ENCODE peak calls at places on chromosomes 16 and 17, in eight cellular contexts. Q, S, R, P, Z, X, U and V are unnamed samples.

GRCh38 chr16:30758988-30759461 is 2.8 kb downstream of the CFAP119 start:
- DNase-seq in P (no peak), X (no peak), Q (no peak), R (no peak), S (no peak), Z (no peak), U (no peak), V (no peak)

GRCh38 chr16:10878644-10879498 is 1.9 kb downstream of the CIITA start:
- DNase-seq in Z (peak), S (peak), P (peak), R (no peak), X (peak), U (peak), Q (peak), V (no peak)

GRCh38 chr17:48439473-48439872 is 9.5 kb upstream of the SKAP1 start:
- DNase-seq in S (no peak), U (no peak), Q (no peak), X (no peak), Z (no peak), P (no peak), R (no peak), V (no peak)

GRCh38 chr17:40417258-40417608 is 463 bp downstream of the TOP2A start:
- DNase-seq in S (no peak), X (no peak), Q (no peak), U (no peak), R (peak), P (no peak), Z (no peak), V (no peak)

GRCh38 chr17:79044462-79044861 is 20.5 kb downstream of the C1QTNF1 start:
- DNase-seq in R (no peak), X (no peak), U (no peak), Z (no peak), Q (no peak), S (no peak), P (no peak), V (no peak)

GRCh38 chr16:84024854-84025253 is 17.7 kb downstream of the SLC38A8 start:
- DNase-seq in U (no peak), P (peak), Q (no peak), X (no peak), Z (no peak), R (no peak), S (peak), V (no peak)

GRCh38 chr17:5877948-5878347 is 192.2 kb upstream of the WSCD1 start:
- DNase-seq in U (no peak), Z (no peak), R (no peak), X (peak), S (no peak), P (peak), Q (peak), V (no peak)

GRCh38 chr16:72291531-72291981 is 119.6 kb upstream of the PMFBP1 start:
- DNase-seq in Q (no peak), R (no peak), S (peak), X (no peak), Z (no peak), U (no peak), P (peak), V (peak)

GRCh38 chr17:83200231-83200699 is 120.9 kb downstream of the METRNL start:
- DNase-seq in Q (peak), R (no peak), U (no peak), Z (peak), P (peak), X (peak), S (no peak), V (no peak)

GRCh38 chr17:75267403-75268232 is 3.4 kb downstream of the MIF4GD start:
- DNase-seq in U (peak), P (no peak), Z (no peak), R (peak), Q (no peak), S (no peak), X (no peak), V (no peak)

GRCh38 chr16:27366687-27367462 is 35.1 kb upstream of the IL21R start:
- DNase-seq in P (peak), S (peak), X (no peak), U (no peak), Q (peak), R (no peak), Z (no peak), V (no peak)

GRCh38 chr16:31734265-31734664 is 139.3 kb upstream of the ZNF267 start:
- DNase-seq in U (no peak), X (no peak), Z (no peak), P (no peak), S (no peak), R (no peak), Q (no peak), V (no peak)

GRCh38 chr16:12801511-12802042 is 2.1 kb downstream of the CPPED1 start:
- DNase-seq in X (no peak), Z (no peak), R (no peak), U (no peak), P (peak), Q (no peak), S (peak), V (no peak)

GRCh38 chr16:70686376-70687171 is 721 bp upstream of the MTSS2 start:
- DNase-seq in Q (no peak), S (no peak), X (no peak), U (no peak), R (no peak), Z (no peak), P (no peak), V (no peak)

GRCh38 chr17:39866013-39866730 is 1.8 kb upstream of the ZPBP2 start:
- DNase-seq in Z (no peak), Q (no peak), U (no peak), S (no peak), P (no peak), X (no peak), R (no peak), V (no peak)

GRCh38 chr17:36512641-36513040 is 22.0 kb downstream of the MYO19 start:
- DNase-seq in U (no peak), Q (no peak), P (no peak), X (no peak), S (no peak), R (no peak), Z (peak), V (no peak)

GRCh38 chr17:77254961-77255741 is 114.4 kb downstream of the SEC14L1 start:
- DNase-seq in Q (no peak), S (peak), P (peak), R (peak), U (no peak), Z (no peak), X (no peak), V (no peak)

GRCh38 chr17:52227926-52228325 is 69.4 kb upstream of the CA10 start:
- DNase-seq in X (no peak), S (no peak), U (no peak), Q (no peak), R (no peak), P (no peak), Z (no peak), V (no peak)

GRCh38 chr16:75265911-75266701 is 14.7 kb upstream of the BCAR1 start:
- DNase-seq in X (peak), Q (peak), P (peak), Z (peak), U (peak), S (peak), R (peak), V (no peak)

GRCh38 chr16:29710227-29711219 is 31.5 kb downstream of the QPRT start:
- DNase-seq in R (peak), S (peak), Q (no peak), P (peak), U (no peak), X (no peak), Z (no peak), V (peak)

GRCh38 chr16:74521691-74522090 is 85.2 kb downstream of the GLG1 start:
- DNase-seq in Q (no peak), U (no peak), R (peak), S (peak), X (no peak), P (peak), Z (no peak), V (peak)

GRCh38 chr17:60421273-60422161 is 772 bp upstream of the CHCT1 start:
- DNase-seq in P (peak), S (peak), X (peak), R (peak), U (peak), Z (peak), Q (peak), V (no peak)

GRCh38 chr16:71348262-71349085 is 10.0 kb upstream of the CALB2 start:
- DNase-seq in Q (no peak), Z (peak), S (no peak), U (no peak), R (no peak), X (no peak), P (no peak), V (no peak)

GRCh38 chr16:2251281-2252111 is at the start of gene ECI1:
- DNase-seq in R (peak), Q (peak), S (peak), Z (peak), X (peak), U (peak), P (peak), V (peak)

GRCh38 chr16:84532299-84532724 is 27.9 kb upstream of the MEAK7 start:
- DNase-seq in P (peak), X (peak), Q (peak), R (peak), Z (no peak), S (peak), U (no peak), V (peak)

GRCh38 chr17:2034806-2035548 is 5.0 kb downstream of the DPH1 start:
- DNase-seq in S (peak), U (no peak), P (peak), X (no peak), Z (no peak), R (peak), Q (no peak), V (no peak)

GRCh38 chr16:6008656-6009055 is 911.1 kb upstream of the EEF2KMT start:
- DNase-seq in U (no peak), X (no peak), Z (no peak), P (no peak), Q (no peak), S (no peak), R (no peak), V (no peak)

GRCh38 chr17:17809527-17810373 is 27.0 kb downstream of the SREBF1 start:
- DNase-seq in U (peak), Q (peak), S (peak), Z (no peak), R (peak), P (no peak), X (peak), V (no peak)

GRCh38 chr17:80826955-80827645 is 164.5 kb upstream of the CHMP6 start:
- DNase-seq in Z (peak), X (no peak), S (peak), P (peak), Q (no peak), U (no peak), R (peak), V (peak)

GRCh38 chr16:58744497-58744896 is 10.4 kb upstream of the GOT2 start:
- DNase-seq in Z (no peak), P (no peak), Q (no peak), S (no peak), U (no peak), X (no peak), R (no peak), V (no peak)

GRCh38 chr17:49187301-49187700 is 23.1 kb downstream of the GNGT2 start:
- DNase-seq in U (no peak), Z (no peak), P (no peak), Q (no peak), R (no peak), S (no peak), X (no peak), V (no peak)

GRCh38 chr17:46865100-46865499 is 13.7 kb downstream of the WNT9B start:
- DNase-seq in Q (no peak), R (peak), U (no peak), S (peak), P (peak), Z (no peak), X (no peak), V (peak)

GRCh38 chr16:12436201-12436657 is 367.5 kb downstream of the CPPED1 start:
- DNase-seq in X (no peak), Z (no peak), S (no peak), P (no peak), R (peak), U (peak), Q (no peak), V (no peak)

GRCh38 chr16:31528726-31529397 is 1.2 kb downstream of the AHSP start:
- DNase-seq in P (peak), Q (no peak), R (peak), X (no peak), S (peak), Z (no peak), U (peak), V (no peak)

GRCh38 chr17:40159456-40159855 is 17.8 kb upstream of the RAPGEFL1 start:
- DNase-seq in U (no peak), P (no peak), Z (no peak), R (no peak), Q (no peak), X (no peak), S (no peak), V (no peak)

GRCh38 chr16:13864689-13865088 is 55.3 kb upstream of the ERCC4 start:
- DNase-seq in S (no peak), X (no peak), Z (no peak), Q (no peak), U (no peak), R (no peak), P (no peak), V (no peak)

DNA sequence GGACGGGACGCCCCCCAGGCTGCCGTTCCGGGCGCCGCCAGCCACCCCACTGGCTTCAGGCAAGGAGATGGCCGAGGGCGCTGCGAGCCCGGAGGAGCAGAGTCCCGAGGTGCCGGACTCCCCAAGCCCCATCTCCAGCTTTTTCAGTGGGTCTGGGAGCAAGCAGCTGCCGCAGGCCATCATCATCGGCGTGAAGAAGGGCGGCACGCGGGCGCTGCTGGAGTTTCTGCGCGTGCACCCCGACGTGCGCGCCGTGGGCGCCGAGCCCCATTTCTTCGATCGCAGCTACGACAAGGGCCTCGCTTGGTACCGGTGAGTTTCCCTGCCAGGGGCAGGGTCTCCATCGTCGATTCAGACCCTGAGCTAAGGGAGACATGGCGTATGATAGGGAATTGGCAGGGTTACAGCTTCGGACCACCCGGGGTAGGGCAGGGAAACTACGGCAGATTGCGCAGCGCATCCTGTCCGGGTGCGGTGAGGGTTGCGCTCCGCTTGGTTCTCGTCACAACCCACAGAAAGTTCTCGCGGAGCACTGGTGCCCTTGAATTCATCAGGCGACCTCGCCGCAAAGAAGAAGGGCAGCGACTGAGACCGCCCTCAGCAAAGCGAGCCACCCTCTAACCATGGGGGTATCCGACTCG is 1.0 kb downstream of the HS3ST3B1 start:
- DNase-seq in Z (peak), S (peak), Q (peak), U (peak), P (peak), R (no peak), X (peak), V (no peak)
- H3K4me3 ChIP-seq in Z (peak), S (peak), Q (peak), U (peak), P (peak), R (peak), X (peak), V (peak)

GRCh38 chr17:33261911-33262665 is 31.0 kb downstream of the ASIC2 start:
- DNase-seq in P (no peak), Z (no peak), Q (no peak), S (no peak), R (no peak), X (no peak), U (no peak), V (no peak)

GRCh38 chr17:33260638-33261037 is 32.5 kb downstream of the ASIC2 start:
- DNase-seq in P (no peak), Z (no peak), U (peak), S (no peak), X (no peak), R (no peak), Q (no peak), V (no peak)

GRCh38 chr17:33262724-33263123 is 30.4 kb downstream of the ASIC2 start:
- DNase-seq in U (no peak), X (no peak), S (no peak), P (no peak), R (no peak), Q (no peak), Z (no peak), V (no peak)

GRCh38 chr17:33258291-33258690 is 34.8 kb downstream of the ASIC2 start:
- DNase-seq in Z (no peak), R (no peak), S (no peak), P (no peak), X (no peak), Q (no peak), U (no peak), V (no peak)
- H3K4me3 ChIP-seq in Z (no peak), R (no peak), S (no peak), P (no peak), X (no peak), Q (no peak), U (no peak), V (no peak)

GRCh38 chr17:38451030-38451839 is 23.0 kb downstream of the ARHGAP23 start:
- DNase-seq in X (peak), S (peak), U (peak), Z (no peak), P (peak), R (peak), Q (peak), V (no peak)
- H3K4me3 ChIP-seq in X (peak), S (no peak), U (peak), Z (no peak), P (peak), R (peak), Q (peak), V (peak)

GRCh38 chr17:50270430-50271172 is 3.7 kb upstream of the TMEM92 start:
- DNase-seq in P (peak), Z (peak), X (no peak), R (no peak), S (peak), U (peak), Q (peak), V (no peak)
- H3K4me3 ChIP-seq in P (no peak), Z (no peak), X (no peak), R (no peak), S (no peak), U (peak), Q (no peak), V (no peak)

GRCh38 chr17:16589097-16589969 is 20.3 kb upstream of the ZNF287 start:
- DNase-seq in Q (peak), U (peak), R (peak), S (peak), P (peak), X (peak), Z (peak), V (peak)

GRCh38 chr17:16584273-16584995 is 15.4 kb upstream of the ZNF287 start:
- DNase-seq in R (peak), P (peak), U (peak), S (peak), X (peak), Z (peak), Q (peak), V (peak)

GRCh38 chr17:16585796-16586195 is 16.8 kb upstream of the ZNF287 start:
- DNase-seq in Q (no peak), U (no peak), R (no peak), Z (no peak), P (no peak), S (peak), X (no peak), V (no peak)

GRCh38 chr17:16583781-16584180 is 14.8 kb upstream of the ZNF287 start:
- DNase-seq in Q (no peak), Z (no peak), U (no peak), R (no peak), P (no peak), S (no peak), X (no peak), V (no peak)
- H3K4me3 ChIP-seq in Q (peak), Z (no peak), U (no peak), R (no peak), P (no peak), S (no peak), X (peak), V (no peak)

GRCh38 chr16:87854907-87855683 is 14.2 kb downstream of the SLC7A5 start:
- DNase-seq in Q (no peak), S (no peak), Z (no peak), P (no peak), U (no peak), X (no peak), R (no peak), V (no peak)

GRCh38 chr16:87853411-87854052 is 15.8 kb downstream of the SLC7A5 start:
- DNase-seq in Z (peak), S (peak), Q (peak), P (peak), X (peak), R (peak), U (peak), V (peak)

GRCh38 chr16:87855852-87856715 is 13.2 kb downstream of the SLC7A5 start:
- DNase-seq in X (peak), S (peak), R (no peak), P (peak), Q (peak), Z (peak), U (no peak), V (no peak)

GRCh38 chr16:87856796-87857228 is 12.5 kb downstream of the SLC7A5 start:
- DNase-seq in Z (no peak), S (no peak), R (no peak), X (no peak), U (no peak), P (peak), Q (no peak), V (no peak)

GRCh38 chr16:87854053-87854906 is 15.0 kb downstream of the SLC7A5 start:
- DNase-seq in P (peak), X (no peak), Z (no peak), U (peak), S (no peak), Q (no peak), R (no peak), V (no peak)
- H3K4me3 ChIP-seq in P (no peak), X (peak), Z (no peak), U (no peak), S (no peak), Q (peak), R (no peak), V (no peak)

GRCh38 chr17:42047343-42047742 is 3.1 kb downstream of the C17orf113 start:
- DNase-seq in S (no peak), Z (no peak), X (no peak), U (no peak), P (no peak), R (no peak), Q (no peak), V (no peak)

GRCh38 chr17:42051013-42051400 is 606 bp upstream of the C17orf113 start:
- DNase-seq in Z (no peak), S (no peak), R (no peak), U (no peak), P (no peak), Q (no peak), X (no peak), V (no peak)

GRCh38 chr17:42051645-42052044 is 1.2 kb upstream of the C17orf113 start:
- DNase-seq in X (no peak), R (no peak), U (no peak), S (no peak), Z (no peak), Q (no peak), P (no peak), V (no peak)

GRCh38 chr17:42050360-42051012 is at the start of gene C17orf113:
- DNase-seq in X (peak), S (peak), Z (peak), U (peak), Q (peak), P (no peak), R (peak), V (no peak)

DNA sequence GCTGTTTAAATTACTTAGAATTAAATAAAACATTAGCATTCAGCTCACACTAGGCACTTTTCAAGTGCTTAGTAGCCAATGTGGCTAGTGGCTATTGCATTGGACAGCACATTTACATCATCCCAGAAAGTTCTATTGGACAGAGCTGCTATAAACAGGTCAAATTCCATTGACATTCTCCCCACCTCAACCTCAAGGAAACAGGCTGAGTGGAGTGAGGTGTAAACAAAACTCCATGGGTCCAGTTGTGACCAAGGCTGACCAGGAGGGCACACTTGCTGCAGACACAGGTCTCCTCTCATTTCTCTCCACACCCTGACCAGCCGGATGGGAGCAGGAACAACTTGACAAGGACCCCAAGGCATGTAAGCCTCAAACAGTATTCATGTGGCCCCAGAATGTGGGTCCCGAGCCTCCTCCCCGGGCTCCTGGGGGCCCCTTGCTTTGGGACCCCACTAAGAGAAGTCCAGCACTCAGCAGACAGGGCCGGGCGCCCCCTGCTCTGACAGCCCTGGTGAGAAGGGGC is 504 bp downstream of the C17orf113 start:
- DNase-seq in U (no peak), Z (no peak), S (no peak), Q (no peak), P (no peak), R (no peak), X (no peak), V (no peak)
- H3K4me3 ChIP-seq in U (peak), Z (peak), S (peak), Q (peak), P (peak), R (peak), X (peak), V (peak)